ENCODE peak calls at places on chromosomes 7 and 10, in ten cellular contexts. O is Karpas-422, X is NCI-H1092, D is GM10248, R is amniotic epithelial cell, V is heart right ventricle, Z is T-helper 22 cell, F is NCI-H1930, C is AG09309, H is neuronal stem cell. S is an unnamed sample.
A peak's percentile ranks its signal among the peaks of the same experiment; 100 is the strongest.

GRCh38 chr10:23886355-23886754 is 322.6 kb upstream of the KIAA1217 start:
- DNase-seq in O (no peak), X (no peak), D (no peak), R (no peak), V (no peak), Z (no peak), F (no peak), C (no peak), H (peak; percentile 8), S (peak; percentile 7)

GRCh38 chr10:97590082-97590747 is 694 bp downstream of the C10orf62 start:
- DNase-seq in O (no peak), X (no peak), D (no peak), R (no peak), V (no peak), Z (no peak), F (no peak), C (no peak), H (no peak), S (no peak)

GRCh38 chr10:48740023-48740707 is 55.5 kb downstream of the WDFY4 start:
- DNase-seq in O (no peak), X (no peak), D (no peak), R (no peak), V (no peak), Z (no peak), F (no peak), C (no peak), H (no peak), S (no peak)

GRCh38 chr7:76300210-76300731 is 2.2 kb upstream of the HSPB1 start:
- DNase-seq in O (no peak), X (no peak), D (no peak), R (peak; percentile 96), V (no peak), Z (no peak), F (no peak), C (no peak), H (no peak), S (no peak)

GRCh38 chr10:31034041-31034918 is 2.6 kb upstream of the ZNF438 start:
- DNase-seq in O (no peak), X (no peak), D (no peak), R (peak; percentile 99), V (no peak), Z (no peak), F (no peak), C (peak; percentile 93), H (no peak), S (no peak)

GRCh38 chr7:49597805-49598204 is 175.6 kb upstream of the VWC2 start:
- DNase-seq in O (no peak), X (no peak), D (no peak), R (no peak), V (no peak), Z (no peak), F (no peak), C (no peak), H (no peak), S (no peak)

GRCh38 chr7:12721286-12721830 is 33.9 kb downstream of the ARL4A start:
- DNase-seq in O (no peak), X (no peak), D (no peak), R (no peak), V (no peak), Z (no peak), F (no peak), C (no peak), H (no peak), S (no peak)

GRCh38 chr7:157875230-157876179 is 538.7 kb downstream of the DNAJB6 start:
- DNase-seq in O (peak; percentile 72), X (no peak), D (no peak), R (no peak), V (no peak), Z (no peak), F (no peak), C (no peak), H (peak; percentile 57), S (peak; percentile 58)

GRCh38 chr7:66952343-66953043 is 31.5 kb downstream of the TMEM248 start:
- DNase-seq in O (no peak), X (no peak), D (no peak), R (peak; percentile 75), V (no peak), Z (no peak), F (no peak), C (no peak), H (no peak), S (no peak)

GRCh38 chr10:576130-576465 is 113.4 kb downstream of the DIP2C start:
- DNase-seq in O (no peak), X (no peak), D (no peak), R (peak; percentile 25), V (no peak), Z (no peak), F (no peak), C (no peak), H (no peak), S (no peak)

GRCh38 chr7:87926581-87927461 is 7.2 kb upstream of the ADAM22 start:
- DNase-seq in O (peak; percentile 58), X (no peak), D (peak; percentile 48), R (peak; percentile 63), V (no peak), Z (no peak), F (peak; percentile 22), C (no peak), H (no peak), S (no peak)

GRCh38 chr10:101046332-101047238 is 15.2 kb upstream of the KAZALD1 start:
- DNase-seq in O (no peak), X (no peak), D (no peak), R (no peak), V (no peak), Z (no peak), F (no peak), C (no peak), H (no peak), S (no peak)